ENCODE peak calls at places on chromosomes 16 and 17, in seven cellular contexts. One of them, this sample, is unnamed.

GRCh38 chr17:45200701-45201100 is 21.0 kb upstream of the FMNL1 start:
- DNase-seq in T47D: no peak
- DNase-seq in HCT116: no peak
- DNase-seq in K562: no peak
- DNase-seq in GM12878: no peak
- DNase-seq in HepG2: peak
- DNase-seq in H1: no peak
- DNase-seq in this sample: no peak

GRCh38 chr16:88907768-88908167 is 41.3 kb upstream of the PABPN1L start:
- DNase-seq in T47D: no peak
- DNase-seq in HCT116: no peak
- DNase-seq in K562: no peak
- DNase-seq in GM12878: no peak
- DNase-seq in HepG2: no peak
- DNase-seq in H1: no peak
- DNase-seq in this sample: no peak

GRCh38 chr17:50474523-50474922 is 4.1 kb upstream of the RSAD1 start:
- DNase-seq in T47D: no peak
- DNase-seq in HCT116: no peak
- DNase-seq in K562: no peak
- DNase-seq in GM12878: no peak
- DNase-seq in HepG2: no peak
- DNase-seq in H1: no peak
- DNase-seq in this sample: no peak

GRCh38 chr16:11576427-11577289 is 10.1 kb downstream of the LITAF start:
- DNase-seq in T47D: no peak
- DNase-seq in HCT116: no peak
- DNase-seq in K562: no peak
- DNase-seq in GM12878: peak
- DNase-seq in HepG2: peak
- DNase-seq in H1: no peak
- DNase-seq in this sample: peak

GRCh38 chr16:69057400-69058378 is 47.8 kb upstream of the HAS3 start:
- DNase-seq in T47D: no peak
- DNase-seq in HCT116: peak
- DNase-seq in K562: no peak
- DNase-seq in GM12878: peak
- DNase-seq in HepG2: no peak
- DNase-seq in H1: no peak
- DNase-seq in this sample: peak

GRCh38 chr16:8874388-8874787 is 5.6 kb upstream of the CARHSP1 start:
- DNase-seq in T47D: no peak
- DNase-seq in HCT116: no peak
- DNase-seq in K562: no peak
- DNase-seq in GM12878: no peak
- DNase-seq in HepG2: no peak
- DNase-seq in H1: no peak
- DNase-seq in this sample: no peak

GRCh38 chr17:77666881-77667395 is 291.6 kb upstream of the TNRC6C start:
- DNase-seq in T47D: no peak
- DNase-seq in HCT116: no peak
- DNase-seq in K562: no peak
- DNase-seq in GM12878: no peak
- DNase-seq in HepG2: no peak
- DNase-seq in H1: no peak
- DNase-seq in this sample: no peak

GRCh38 chr17:12296120-12296727 is 275.5 kb downstream of the MAP2K4 start:
- DNase-seq in T47D: no peak
- DNase-seq in HCT116: no peak
- DNase-seq in K562: no peak
- DNase-seq in GM12878: no peak
- DNase-seq in HepG2: no peak
- DNase-seq in H1: no peak
- DNase-seq in this sample: no peak

GRCh38 chr17:77295410-77295809 is 154.6 kb downstream of the SEC14L1 start:
- DNase-seq in T47D: no peak
- DNase-seq in HCT116: no peak
- DNase-seq in K562: no peak
- DNase-seq in GM12878: no peak
- DNase-seq in HepG2: no peak
- DNase-seq in H1: no peak
- DNase-seq in this sample: no peak

GRCh38 chr16:15820837-15821236 is 36.0 kb downstream of the MYH11 start:
- DNase-seq in T47D: no peak
- DNase-seq in HCT116: no peak
- DNase-seq in K562: no peak
- DNase-seq in GM12878: no peak
- DNase-seq in HepG2: no peak
- DNase-seq in H1: no peak
- DNase-seq in this sample: no peak

GRCh38 chr17:67359960-67360817 is 6.2 kb downstream of the PSMD12 start:
- DNase-seq in T47D: peak
- DNase-seq in HCT116: peak
- DNase-seq in K562: peak
- DNase-seq in GM12878: no peak
- DNase-seq in HepG2: no peak
- DNase-seq in H1: no peak
- DNase-seq in this sample: peak

GRCh38 chr16:31273676-31274075 is 13.9 kb downstream of the ITGAM start:
- DNase-seq in T47D: no peak
- DNase-seq in HCT116: no peak
- DNase-seq in K562: no peak
- DNase-seq in GM12878: no peak
- DNase-seq in HepG2: no peak
- DNase-seq in H1: no peak
- DNase-seq in this sample: no peak

GRCh38 chr17:49822829-49823228 is 25.0 kb downstream of the TAC4 start:
- DNase-seq in T47D: no peak
- DNase-seq in HCT116: no peak
- DNase-seq in K562: peak
- DNase-seq in GM12878: no peak
- DNase-seq in HepG2: no peak
- DNase-seq in H1: no peak
- DNase-seq in this sample: no peak

GRCh38 chr17:50920891-50921595 is 54.9 kb upstream of the TOB1 start:
- DNase-seq in T47D: no peak
- DNase-seq in HCT116: no peak
- DNase-seq in K562: no peak
- DNase-seq in GM12878: no peak
- DNase-seq in HepG2: no peak
- DNase-seq in H1: no peak
- DNase-seq in this sample: no peak

GRCh38 chr17:3859895-3860294 is 13.8 kb upstream of the NCBP3 start:
- DNase-seq in T47D: no peak
- DNase-seq in HCT116: no peak
- DNase-seq in K562: no peak
- DNase-seq in GM12878: no peak
- DNase-seq in HepG2: no peak
- DNase-seq in H1: no peak
- DNase-seq in this sample: peak

GRCh38 chr16:11058820-11059219 is 114.5 kb downstream of the CLEC16A start:
- DNase-seq in T47D: no peak
- DNase-seq in HCT116: no peak
- DNase-seq in K562: no peak
- DNase-seq in GM12878: no peak
- DNase-seq in HepG2: no peak
- DNase-seq in H1: no peak
- DNase-seq in this sample: no peak

GRCh38 chr17:39794249-39794970 is 56.7 kb downstream of the GRB7 start:
- DNase-seq in T47D: no peak
- DNase-seq in HCT116: no peak
- DNase-seq in K562: no peak
- DNase-seq in GM12878: peak
- DNase-seq in HepG2: no peak
- DNase-seq in H1: no peak
- DNase-seq in this sample: no peak

GRCh38 chr17:61729690-61730268 is 133.5 kb downstream of the BRIP1 start:
- DNase-seq in T47D: no peak
- DNase-seq in HCT116: no peak
- DNase-seq in K562: no peak
- DNase-seq in GM12878: no peak
- DNase-seq in HepG2: no peak
- DNase-seq in H1: no peak
- DNase-seq in this sample: peak

GRCh38 chr16:82808036-82808435 is 181.3 kb downstream of the CDH13 start:
- DNase-seq in T47D: no peak
- DNase-seq in HCT116: no peak
- DNase-seq in K562: no peak
- DNase-seq in GM12878: no peak
- DNase-seq in HepG2: no peak
- DNase-seq in H1: no peak
- DNase-seq in this sample: no peak

GRCh38 chr17:15157051-15157450 is 108.1 kb downstream of the PMP22 start:
- DNase-seq in T47D: no peak
- DNase-seq in HCT116: no peak
- DNase-seq in K562: no peak
- DNase-seq in GM12878: no peak
- DNase-seq in HepG2: no peak
- DNase-seq in H1: no peak
- DNase-seq in this sample: no peak

GRCh38 chr17:7750321-7750821 is 32.8 kb downstream of the DNAH2 start:
- DNase-seq in T47D: no peak
- DNase-seq in HCT116: no peak
- DNase-seq in K562: no peak
- DNase-seq in GM12878: no peak
- DNase-seq in HepG2: no peak
- DNase-seq in H1: no peak
- DNase-seq in this sample: no peak

GRCh38 chr16:15033309-15033707 is 22.6 kb downstream of the NTAN1 start:
- DNase-seq in T47D: no peak
- DNase-seq in HCT116: no peak
- DNase-seq in K562: no peak
- DNase-seq in GM12878: no peak
- DNase-seq in HepG2: no peak
- DNase-seq in H1: no peak
- DNase-seq in this sample: peak

GRCh38 chr17:4529533-4530152 is 25.5 kb downstream of the MYBBP1A start:
- DNase-seq in T47D: no peak
- DNase-seq in HCT116: no peak
- DNase-seq in K562: no peak
- DNase-seq in GM12878: no peak
- DNase-seq in HepG2: no peak
- DNase-seq in H1: no peak
- DNase-seq in this sample: no peak

GRCh38 chr17:70021726-70022125 is 53.3 kb upstream of the KCNJ16 start:
- DNase-seq in T47D: no peak
- DNase-seq in HCT116: no peak
- DNase-seq in K562: no peak
- DNase-seq in GM12878: no peak
- DNase-seq in HepG2: no peak
- DNase-seq in H1: no peak
- DNase-seq in this sample: no peak

GRCh38 chr16:81175325-81175891 is 63.1 kb upstream of the BCO1 start:
- DNase-seq in T47D: no peak
- DNase-seq in HCT116: no peak
- DNase-seq in K562: no peak
- DNase-seq in GM12878: no peak
- DNase-seq in HepG2: peak
- DNase-seq in H1: no peak
- DNase-seq in this sample: no peak

GRCh38 chr16:51152691-51153261 is 1.7 kb upstream of the SALL1 start:
- DNase-seq in T47D: no peak
- DNase-seq in HCT116: no peak
- DNase-seq in K562: no peak
- DNase-seq in GM12878: no peak
- DNase-seq in HepG2: no peak
- DNase-seq in H1: no peak
- DNase-seq in this sample: peak

GRCh38 chr17:65066858-65067257 is 10.3 kb upstream of the GNA13 start:
- DNase-seq in T47D: no peak
- DNase-seq in HCT116: no peak
- DNase-seq in K562: no peak
- DNase-seq in GM12878: no peak
- DNase-seq in HepG2: peak
- DNase-seq in H1: no peak
- DNase-seq in this sample: no peak
- TF ChIP-seq JUND in T47D: no peak
- TF ChIP-seq JUND in HCT116: no peak
- TF ChIP-seq JUND in K562: no peak
- TF ChIP-seq JUND in GM12878: no peak
- TF ChIP-seq JUND in HepG2: no peak
- TF ChIP-seq JUND in H1: no peak
- TF ChIP-seq JUND in this sample: no peak

GRCh38 chr16:85239871-85240270 is 127.6 kb upstream of the CIBAR2 start:
- DNase-seq in T47D: no peak
- DNase-seq in HCT116: no peak
- DNase-seq in K562: no peak
- DNase-seq in GM12878: no peak
- DNase-seq in HepG2: no peak
- DNase-seq in H1: no peak
- DNase-seq in this sample: no peak
- TF ChIP-seq JUND in T47D: no peak
- TF ChIP-seq JUND in HCT116: no peak
- TF ChIP-seq JUND in K562: no peak
- TF ChIP-seq JUND in GM12878: no peak
- TF ChIP-seq JUND in HepG2: no peak
- TF ChIP-seq JUND in H1: no peak
- TF ChIP-seq JUND in this sample: no peak

GRCh38 chr17:81428945-81429344 is 33.7 kb downstream of the BAHCC1 start:
- DNase-seq in T47D: no peak
- DNase-seq in HCT116: no peak
- DNase-seq in K562: no peak
- DNase-seq in GM12878: no peak
- DNase-seq in HepG2: no peak
- DNase-seq in H1: no peak
- DNase-seq in this sample: no peak

GRCh38 chr17:81428121-81428515 is 32.9 kb downstream of the BAHCC1 start:
- DNase-seq in T47D: no peak
- DNase-seq in HCT116: no peak
- DNase-seq in K562: no peak
- DNase-seq in GM12878: no peak
- DNase-seq in HepG2: no peak
- DNase-seq in H1: no peak
- DNase-seq in this sample: peak

GRCh38 chr17:81429353-81429774 is 34.1 kb downstream of the BAHCC1 start:
- DNase-seq in T47D: peak
- DNase-seq in HCT116: no peak
- DNase-seq in K562: no peak
- DNase-seq in GM12878: no peak
- DNase-seq in HepG2: no peak
- DNase-seq in H1: no peak
- DNase-seq in this sample: peak

GRCh38 chr17:81428521-81428920 is 33.3 kb downstream of the BAHCC1 start:
- DNase-seq in T47D: no peak
- DNase-seq in HCT116: no peak
- DNase-seq in K562: no peak
- DNase-seq in GM12878: no peak
- DNase-seq in HepG2: no peak
- DNase-seq in H1: no peak
- DNase-seq in this sample: no peak

GRCh38 chr17:81429813-81430510 is 34.7 kb downstream of the BAHCC1 start:
- DNase-seq in T47D: no peak
- DNase-seq in HCT116: no peak
- DNase-seq in K562: no peak
- DNase-seq in GM12878: no peak
- DNase-seq in HepG2: no peak
- DNase-seq in H1: no peak
- DNase-seq in this sample: peak
- TF ChIP-seq JUND in T47D: no peak
- TF ChIP-seq JUND in HCT116: no peak
- TF ChIP-seq JUND in K562: no peak
- TF ChIP-seq JUND in GM12878: no peak
- TF ChIP-seq JUND in HepG2: no peak
- TF ChIP-seq JUND in H1: no peak
- TF ChIP-seq JUND in this sample: no peak

GRCh38 chr17:80080081-80080480 is 21.3 kb upstream of the GAA start:
- DNase-seq in T47D: no peak
- DNase-seq in HCT116: no peak
- DNase-seq in K562: no peak
- DNase-seq in GM12878: no peak
- DNase-seq in HepG2: no peak
- DNase-seq in H1: no peak
- DNase-seq in this sample: no peak
- TF ChIP-seq JUND in T47D: no peak
- TF ChIP-seq JUND in HCT116: no peak
- TF ChIP-seq JUND in K562: no peak
- TF ChIP-seq JUND in GM12878: no peak
- TF ChIP-seq JUND in HepG2: no peak
- TF ChIP-seq JUND in H1: no peak
- TF ChIP-seq JUND in this sample: no peak